ENCODE peak calls at places on chromosomes 4 and X, in six cellular contexts. K is choroid plexus epithelial cell, V is NCI-H1092, E is memory B cell, Q is GM13977, U is GM23338. O is an unnamed sample.

GRCh38 chr4:181911420-181911819 is 331.8 kb upstream of the TENM3 start:
- DNase-seq in K (peak), V (no peak), E (no peak), Q (no peak), U (no peak), O (no peak)

GRCh38 chr4:23333946-23334878 is 555.6 kb downstream of the PPARGC1A start:
- DNase-seq in K (peak), V (no peak), E (no peak), Q (no peak), U (peak), O (peak)

GRCh38 chrX:139559383-139560042 is 29.0 kb downstream of the F9 start:
- DNase-seq in K (peak), V (peak), E (peak), Q (peak), U (peak), O (no peak)

GRCh38 chr4:65951177-65951576 is 280.9 kb upstream of the EPHA5 start:
- DNase-seq in K (no peak), V (no peak), E (no peak), Q (no peak), U (no peak), O (no peak)

GRCh38 chr4:6924361-6924779 is 14.7 kb downstream of the TBC1D14 start:
- DNase-seq in K (no peak), V (no peak), E (no peak), Q (no peak), U (no peak), O (no peak)

GRCh38 chrX:130055103-130055502 is 55.2 kb downstream of the ELF4 start:
- DNase-seq in K (peak), V (no peak), E (no peak), Q (no peak), U (no peak), O (no peak)

GRCh38 chr4:123856689-123857545 is 460.3 kb downstream of the SPRY1 start:
- DNase-seq in K (peak), V (no peak), E (no peak), Q (no peak), U (peak), O (no peak)

GRCh38 chr4:101711590-101712255 is 78.8 kb upstream of the BANK1 start:
- DNase-seq in K (peak), V (no peak), E (no peak), Q (no peak), U (no peak), O (no peak)

GRCh38 chrX:40855411-40855810 is 120.1 kb upstream of the MED14 start:
- DNase-seq in K (no peak), V (no peak), E (no peak), Q (no peak), U (no peak), O (no peak)

GRCh38 chrX:110699109-110699508 is 96.5 kb downstream of the CHRDL1 start:
- DNase-seq in K (no peak), V (no peak), E (no peak), Q (no peak), U (no peak), O (no peak)

GRCh38 chr4:139668658-139669201 is 3.1 kb downstream of the MGST2 start:
- DNase-seq in K (no peak), V (no peak), E (no peak), Q (no peak), U (no peak), O (no peak)

GRCh38 chr4:95388911-95389310 is 159.9 kb downstream of the UNC5C start:
- DNase-seq in K (peak), V (no peak), E (no peak), Q (no peak), U (peak), O (no peak)

GRCh38 chr4:41108481-41108880 is 105.9 kb downstream of the APBB2 start:
- DNase-seq in K (no peak), V (no peak), E (no peak), Q (no peak), U (no peak), O (no peak)

GRCh38 chr4:87704000-87704399 is 53.9 kb downstream of the DMP1 start:
- DNase-seq in K (no peak), V (no peak), E (no peak), Q (no peak), U (no peak), O (no peak)

GRCh38 chr4:121741751-121742150 is 23.2 kb downstream of the SMIM43 start:
- DNase-seq in K (peak), V (no peak), E (no peak), Q (no peak), U (no peak), O (no peak)

GRCh38 chrX:2384486-2384885 is 116.3 kb downstream of the DHRSX start:
- DNase-seq in K (no peak), V (no peak), E (no peak), Q (no peak), U (no peak), O (no peak)

GRCh38 chr4:145784036-145784435 is 104.1 kb downstream of the C4orf51 start:
- DNase-seq in K (no peak), V (no peak), E (no peak), Q (no peak), U (no peak), O (no peak)

GRCh38 chr4:1050486-1051213 is 39.2 kb downstream of the FGFRL1 start:
- DNase-seq in K (no peak), V (no peak), E (no peak), Q (no peak), U (no peak), O (no peak)

GRCh38 chr4:159446266-159446976 is 343.5 kb downstream of the RAPGEF2 start:
- DNase-seq in K (peak), V (peak), E (no peak), Q (peak), U (peak), O (peak)

GRCh38 chr4:186739317-186739716 is 15.7 kb upstream of the FAT1 start:
- DNase-seq in K (no peak), V (no peak), E (no peak), Q (no peak), U (no peak), O (no peak)

GRCh38 chrX:39242187-39242586 is 440.9 kb downstream of the MID1IP1 start:
- DNase-seq in K (peak), V (peak), E (peak), Q (peak), U (peak), O (no peak)

GRCh38 chr4:5019274-5019673 is at the start of gene CYTL1:
- DNase-seq in K (no peak), V (no peak), E (no peak), Q (no peak), U (peak), O (no peak)

GRCh38 chr4:169621754-169622481 is 1.5 kb downstream of the CLCN3 start:
- DNase-seq in K (peak), V (no peak), E (no peak), Q (no peak), U (no peak), O (no peak)

GRCh38 chrX:142186103-142186502 is 19.0 kb downstream of the MAGEC2 start:
- DNase-seq in K (no peak), V (no peak), E (no peak), Q (no peak), U (no peak), O (no peak)

GRCh38 chr4:7155611-7156071 is 36.7 kb upstream of the SORCS2 start:
- DNase-seq in K (peak), V (no peak), E (no peak), Q (no peak), U (no peak), O (no peak)

GRCh38 chrX:45749375-45749774 is 548.7 kb upstream of the DIPK2B start:
- DNase-seq in K (peak), V (no peak), E (no peak), Q (no peak), U (peak), O (no peak)

GRCh38 chr4:40165931-40166330 is 30.9 kb upstream of the RHOH start:
- DNase-seq in K (no peak), V (no peak), E (no peak), Q (no peak), U (no peak), O (no peak)

GRCh38 chr4:143531773-143532491 is 18.4 kb downstream of the SMARCA5 start:
- DNase-seq in K (peak), V (no peak), E (no peak), Q (no peak), U (no peak), O (no peak)

GRCh38 chrX:292900-293897 is 12.0 kb downstream of the PLCXD1 start:
- DNase-seq in K (no peak), V (no peak), E (no peak), Q (no peak), U (no peak), O (no peak)

GRCh38 chr4:113978561-113979156 is 788 bp downstream of the ARSJ start:
- DNase-seq in K (no peak), V (no peak), E (no peak), Q (no peak), U (peak), O (no peak)

GRCh38 chrX:10648608-10649007 is 28.2 kb upstream of the MID1 start:
- DNase-seq in K (peak), V (no peak), E (no peak), Q (no peak), U (no peak), O (peak)

GRCh38 chrX:109862386-109862910 is 129.4 kb upstream of the ACSL4 start:
- DNase-seq in K (no peak), V (no peak), E (no peak), Q (no peak), U (no peak), O (no peak)

GRCh38 chrX:96721398-96721797 is 36.8 kb downstream of the DIAPH2 start:
- DNase-seq in K (peak), V (no peak), E (no peak), Q (peak), U (no peak), O (no peak)

GRCh38 chr4:105894570-105895323 is 524 bp upstream of the NPNT start:
- DNase-seq in K (no peak), V (peak), E (no peak), Q (peak), U (peak), O (peak)